ENCODE peak calls at places on chromosomes 6 and 20, in four cellular contexts. X is BJ, E is esophagus squamous epithelium, D is ascending aorta. J is an unnamed sample.

GRCh38 chr6:40371621-40372020 is 215.5 kb downstream of the LRFN2 start:
- DNase-seq in E (no peak), X (no peak), D (no peak), J (peak)

GRCh38 chr20:51661609-51662178 is 106.5 kb downstream of the ATP9A start:
- DNase-seq in D (no peak), E (no peak), X (no peak), J (peak)

GRCh38 chr6:34696189-34696738 is 303 bp downstream of the ILRUN start:
- DNase-seq in D (peak), E (no peak), X (no peak), J (peak)

GRCh38 chr6:30972816-30973215 is 10.7 kb upstream of the MUC21 start:
- DNase-seq in X (no peak), D (no peak), E (no peak), J (no peak)

GRCh38 chr20:58128635-58129625 is 99.5 kb downstream of the ANKRD60 start:
- DNase-seq in E (no peak), X (no peak), D (peak), J (no peak)

GRCh38 chr6:147000545-147001488 is 203.4 kb upstream of the STXBP5 start:
- DNase-seq in D (no peak), X (no peak), E (no peak), J (peak)

GRCh38 chr6:54864272-54864671 is 17.7 kb downstream of the FAM83B start:
- DNase-seq in E (no peak), D (no peak), X (no peak), J (no peak)

GRCh38 chr20:49171928-49172327 is 16.2 kb downstream of the STAU1 start:
- DNase-seq in D (no peak), X (no peak), E (no peak), J (no peak)

GRCh38 chr6:95087394-95088097 is 489.8 kb upstream of the MANEA start:
- DNase-seq in E (no peak), X (no peak), D (no peak), J (peak)

GRCh38 chr6:136628996-136629395 is 78.8 kb upstream of the MAP7 start:
- DNase-seq in E (no peak), D (no peak), X (no peak), J (peak)

GRCh38 chr20:53092772-53093171 is 120.6 kb downstream of the TSHZ2 start:
- DNase-seq in E (no peak), D (no peak), X (no peak), J (no peak)

GRCh38 chr6:7108196-7108963 is 619 bp downstream of the RREB1 start:
- DNase-seq in E (no peak), D (peak), X (no peak), J (peak)

GRCh38 chr6:150684715-150685459 is 85.2 kb downstream of the PLEKHG1 start:
- DNase-seq in E (no peak), D (no peak), X (no peak), J (no peak)

GRCh38 chr6:18119236-18119635 is 3.2 kb downstream of the NHLRC1 start:
- DNase-seq in E (no peak), X (no peak), D (no peak), J (no peak)

GRCh38 chr6:38212579-38212978 is 393.1 kb downstream of the ZFAND3 start:
- DNase-seq in X (no peak), E (no peak), D (peak), J (no peak)

J was measured in MCF 10A.